ENCODE peak calls at places on chromosomes 11 and 22, in eight cellular contexts. V is C1 segment of cervical spinal cord, X is Caki2, O is GM03348, R is RWPE1, L is ELF-1, P is RCC 7860, F is MCF 10A. S is an unnamed sample.

GRCh38 chr11:116225784-116226410 is 546.9 kb downstream of the BUD13 start:
- DNase-seq in L (no peak), V (no peak), O (no peak), R (no peak), P (peak), X (no peak), F (no peak), S (no peak)

GRCh38 chr11:35852056-35852455 is 91.8 kb upstream of the LDLRAD3 start:
- DNase-seq in V (no peak), F (no peak), P (no peak), O (no peak), X (no peak), L (no peak), R (no peak), S (no peak)

GRCh38 chr11:96342131-96342970 is 644 bp downstream of the MAML2 start:
- DNase-seq in R (peak), P (peak), L (no peak), V (no peak), O (no peak), F (no peak), X (no peak), S (no peak)

GRCh38 chr22:46076651-46077339 is 73.5 kb upstream of the PPARA start:
- DNase-seq in P (peak), V (no peak), R (no peak), L (no peak), F (peak), O (peak), X (peak), S (no peak)

GRCh38 chr11:65425105-65425970 is 2.7 kb downstream of the NEAT1 start:
- DNase-seq in X (peak), P (peak), F (peak), V (no peak), O (no peak), R (no peak), L (peak), S (no peak)

GRCh38 chr11:9208726-9209501 is 56.2 kb downstream of the DENND5A start:
- DNase-seq in X (no peak), P (no peak), O (no peak), V (no peak), L (no peak), F (no peak), R (no peak), S (no peak)

GRCh38 chr11:130829801-130830562 is 86.3 kb downstream of the SNX19 start:
- DNase-seq in P (no peak), V (peak), O (no peak), X (no peak), L (no peak), F (no peak), R (no peak), S (no peak)

GRCh38 chr22:29093980-29094379 is 21.1 kb downstream of the KREMEN1 start:
- DNase-seq in R (no peak), V (no peak), F (no peak), X (no peak), L (no peak), P (no peak), O (peak), S (no peak)

GRCh38 chr22:27686534-27686933 is 115.0 kb downstream of the MN1 start:
- DNase-seq in O (peak), P (peak), F (peak), V (peak), L (peak), X (peak), R (peak), S (no peak)

GRCh38 chr11:16807306-16807705 is 68.9 kb downstream of the C11orf58 start:
- DNase-seq in V (no peak), F (no peak), X (no peak), R (no peak), O (no peak), L (no peak), P (no peak), S (no peak)

GRCh38 chr22:44845191-44845590 is 92.8 kb downstream of the ARHGAP8 start:
- DNase-seq in F (no peak), V (no peak), L (no peak), R (no peak), X (no peak), P (no peak), O (no peak), S (no peak)

GRCh38 chr11:68049509-68050370 is 10.9 kb downstream of the TCIRG1 start:
- DNase-seq in F (no peak), V (no peak), L (no peak), P (no peak), X (no peak), O (no peak), R (no peak), S (peak)